ENCODE peak calls at places on chromosome 21, in four cellular contexts. Y is A549, E is upper lobe of right lung, L is MM.1S. U is an unnamed sample.

GRCh38 chr21:17921579-17922530 is 102.7 kb upstream of the C21orf91 start:
- DNase-seq in E (no peak), Y (no peak), L (no peak), U (no peak)

GRCh38 chr21:32455548-32455947 is 43.0 kb downstream of the EVA1C start:
- DNase-seq in Y (no peak), L (no peak), E (no peak), U (no peak)

GRCh38 chr21:39451332-39452206 is at the start of gene SH3BGR:
- DNase-seq in E (peak; percentile 73), L (no peak), Y (no peak), U (no peak)

GRCh38 chr21:28699591-28700259 is 293.0 kb downstream of the LTN1 start:
- DNase-seq in L (no peak), Y (no peak), E (no peak), U (no peak)

GRCh38 chr21:38140192-38140905 is 116.4 kb upstream of the KCNJ15 start:
- DNase-seq in E (peak; percentile 78), L (no peak), Y (peak; percentile 92), U (no peak)

GRCh38 chr21:21200103-21200938 is 202.1 kb downstream of the NCAM2 start:
- DNase-seq in L (no peak), E (no peak), Y (peak; percentile 3), U (no peak)

GRCh38 chr21:27475363-27475955 is 508.6 kb upstream of the ADAMTS5 start:
- DNase-seq in Y (no peak), L (no peak), E (no peak), U (no peak)

GRCh38 chr21:43767980-43768867 is 7.9 kb downstream of the CSTB start:
- DNase-seq in L (no peak), Y (peak; percentile 89), E (peak; percentile 91), U (no peak)

GRCh38 chr21:31888936-31889371 is 16.1 kb downstream of the HUNK start:
- DNase-seq in L (no peak), Y (peak; percentile 54), E (no peak), U (no peak)

GRCh38 chr21:15682977-15683376 is 46.8 kb upstream of the USP25 start:
- DNase-seq in Y (no peak), L (no peak), E (no peak), U (no peak)

GRCh38 chr21:19557488-19557887 is 1153.9 kb upstream of the TMPRSS15 start:
- DNase-seq in E (no peak), L (no peak), Y (no peak), U (no peak)

GRCh38 chr21:14243877-14244276 is 27.9 kb downstream of the RBM11 start:
- DNase-seq in Y (no peak), E (no peak), L (no peak), U (no peak)

GRCh38 chr21:44054710-44055109 is 42.6 kb downstream of the TRAPPC10 start:
- DNase-seq in L (no peak), E (no peak), Y (peak; percentile 10), U (no peak)

GRCh38 chr21:42474043-42474831 is 21.8 kb downstream of the RSPH1 start:
- DNase-seq in Y (peak; percentile 67), L (no peak), E (peak; percentile 79), U (no peak)

GRCh38 chr21:38760017-38760761 is 45.5 kb upstream of the ETS2 start:
- DNase-seq in Y (no peak), L (no peak), E (no peak), U (no peak)

GRCh38 chr21:29470397-29470796 is 171.7 kb downstream of the BACH1 start:
- DNase-seq in L (no peak), E (no peak), Y (no peak), U (no peak)

GRCh38 chr21:21238882-21239400 is 240.7 kb downstream of the NCAM2 start:
- DNase-seq in Y (no peak), L (no peak), E (no peak), U (no peak)

GRCh38 chr21:29888437-29888836 is 51.4 kb downstream of the GRIK1 start:
- DNase-seq in E (no peak), L (no peak), Y (no peak), U (no peak)

DNA sequence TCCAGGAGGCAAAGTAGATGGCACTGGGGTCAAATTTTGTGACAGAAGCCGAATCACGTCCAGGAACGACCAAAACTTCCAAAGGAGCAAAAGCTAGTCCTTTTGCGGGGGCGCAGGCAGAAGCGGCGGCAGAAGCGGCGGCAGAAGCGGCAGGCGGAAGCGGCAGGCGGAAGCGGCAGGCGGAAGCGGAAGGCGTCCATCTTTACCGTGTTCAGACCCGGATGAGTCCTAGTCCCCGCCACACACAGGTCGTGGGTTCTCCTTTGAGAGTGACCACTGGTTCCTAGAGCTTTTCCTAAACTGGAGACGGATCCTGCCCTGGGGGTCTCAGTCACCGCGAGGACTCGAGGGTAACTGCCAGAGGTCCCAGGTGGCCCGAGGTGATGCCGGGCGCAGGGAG is 53.6 kb downstream of the POFUT2 start:
- DNase-seq in Y (no peak), E (no peak), L (no peak), U (no peak)
- H3K4me3 ChIP-seq in Y (no peak overlapping the region), E (no peak overlapping the region), L (no peak overlapping the region), U (no peak overlapping the region)

GRCh38 chr21:46097826-46098286 is at the start of gene COL6A2:
- DNase-seq in L (no peak), E (peak; percentile 72), Y (peak; percentile 10), U (no peak)

GRCh38 chr21:46100020-46100419 is 2.1 kb downstream of the COL6A2 start:
- DNase-seq in Y (no peak), L (no peak), E (peak; percentile 17), U (no peak)

GRCh38 chr21:46098303-46099141 is 610 bp downstream of the COL6A2 start:
- DNase-seq in E (peak; percentile 64), Y (no peak), L (no peak), U (no peak)

GRCh38 chr21:46100426-46100825 is 2.5 kb downstream of the COL6A2 start:
- DNase-seq in L (no peak), Y (no peak), E (no peak), U (no peak)

GRCh38 chr21:46099476-46099875 is 1.6 kb downstream of the COL6A2 start:
- DNase-seq in Y (no peak), E (peak; percentile 65), L (no peak), U (no peak)
- TF ChIP-seq CTCF in Y (no peak), E (no peak), L (no peak), U (no peak)

GRCh38 chr21:34983680-34984086 is 65.4 kb downstream of the RUNX1 start:
- DNase-seq in Y (no peak), E (no peak), L (peak; percentile 58), U (no peak)
- H3K4me3 ChIP-seq in Y (no peak overlapping the region), E (no peak overlapping the region), L (no peak overlapping the region), U (no peak overlapping the region)

GRCh38 chr21:25360593-25360992 is 246.7 kb downstream of the MRPL39 start:
- DNase-seq in E (no peak), Y (no peak), L (no peak), U (no peak)
- TF ChIP-seq CTCF in E (peak; percentile 11), Y (no peak), L (peak; percentile 13), U (peak; percentile 40)

GRCh38 chr21:41364308-41364707 is 2.5 kb downstream of the MX2 start:
- DNase-seq in Y (no peak), L (no peak), E (peak; percentile 52), U (no peak)

GRCh38 chr21:41362605-41363369 is 960 bp downstream of the MX2 start:
- DNase-seq in E (no peak), Y (no peak), L (no peak), U (no peak)

GRCh38 chr21:41361786-41362604 is at the start of gene MX2:
- DNase-seq in Y (no peak), L (peak; percentile 89), E (peak; percentile 80), U (peak; percentile 64)

GRCh38 chr21:41365377-41366107 is 3.7 kb downstream of the MX2 start:
- DNase-seq in L (no peak), Y (no peak), E (no peak), U (no peak)

DNA sequence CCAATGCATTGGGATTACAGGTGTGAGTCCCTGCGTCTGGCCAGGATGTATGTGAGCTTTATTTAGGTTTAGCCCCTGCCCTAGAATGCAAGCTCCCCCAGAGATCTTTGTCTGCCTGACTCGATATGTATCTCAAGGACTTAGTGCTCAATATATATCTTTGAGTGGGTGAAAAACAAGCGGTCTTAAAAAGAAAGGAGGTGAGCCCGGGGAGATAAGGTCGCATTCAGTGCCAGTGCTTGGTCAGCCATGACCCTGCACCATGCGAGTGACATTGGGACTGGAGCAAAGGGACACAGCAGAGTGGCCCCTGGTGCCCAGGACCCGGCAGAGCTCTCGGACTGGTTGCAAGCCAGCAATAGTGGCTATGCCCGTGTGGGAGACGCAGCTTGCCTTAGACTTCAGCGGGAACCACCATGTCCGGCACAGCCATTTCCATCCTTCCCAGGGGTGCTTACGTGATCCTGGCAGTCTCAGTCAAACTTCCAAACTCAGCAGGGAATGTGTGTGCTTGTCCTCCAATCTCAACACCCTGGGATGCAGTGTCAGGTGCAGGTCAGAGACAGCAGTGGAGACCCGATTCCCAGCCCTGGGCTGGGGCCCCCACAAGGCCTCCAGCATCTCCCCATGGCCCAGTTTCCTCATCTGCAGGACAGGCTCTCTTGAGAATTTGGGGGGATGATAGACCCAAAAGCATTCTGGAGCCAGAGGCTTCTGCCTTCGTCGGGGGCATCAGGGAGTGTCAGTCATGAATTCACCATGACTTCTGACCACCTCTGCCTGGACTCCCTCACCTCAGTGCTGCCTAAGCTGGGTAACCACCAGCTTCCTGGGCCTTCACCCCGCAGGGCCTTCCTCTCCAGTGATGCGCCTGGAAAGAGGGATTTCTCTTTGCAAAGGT is 1.8 kb downstream of the MX2 start:
- DNase-seq in L (no peak), E (no peak), Y (no peak), U (no peak)
- H3K4me3 ChIP-seq in L (no peak overlapping the region), E (peak overlapping the region; percentile 50), Y (no peak overlapping the region), U (peak overlapping the region; percentile 45)

GRCh38 chr21:36732217-36732616 is 33.3 kb downstream of the SIM2 start:
- DNase-seq in E (no peak), Y (no peak), L (no peak), U (no peak)
- TF ChIP-seq CTCF in E (no peak), Y (no peak), L (no peak), U (no peak)

U was measured in GM12864.